ENCODE peak calls at places on chromosome 12, in six cellular contexts. One of them, this sample, is unnamed.

GRCh38 chr12:3550839-3551238 is 59.8 kb downstream of the PRMT8 start:
- DNase-seq in AG20443: no peak
- DNase-seq in nephron progenitor cell: no peak
- DNase-seq in NCI-H1694 treated with DMSO at 0.1 percent for 48 hours: no peak
- DNase-seq in effector memory CD8-positive, alpha-beta T cell: no peak
- DNase-seq in GM12891: no peak
- DNase-seq in this sample: no peak

GRCh38 chr12:28583771-28584261 is 393.6 kb downstream of the CCDC91 start:
- DNase-seq in AG20443: peak
- DNase-seq in nephron progenitor cell: no peak
- DNase-seq in NCI-H1694 treated with DMSO at 0.1 percent for 48 hours: no peak
- DNase-seq in effector memory CD8-positive, alpha-beta T cell: no peak
- DNase-seq in GM12891: no peak
- DNase-seq in this sample: no peak

GRCh38 chr12:57838594-57839302 is 7.8 kb downstream of the CTDSP2 start:
- DNase-seq in AG20443: no peak
- DNase-seq in nephron progenitor cell: no peak
- DNase-seq in NCI-H1694 treated with DMSO at 0.1 percent for 48 hours: no peak
- DNase-seq in effector memory CD8-positive, alpha-beta T cell: no peak
- DNase-seq in GM12891: no peak
- DNase-seq in this sample: no peak

GRCh38 chr12:98439471-98440164 is 75.8 kb upstream of the TMPO start:
- DNase-seq in AG20443: peak
- DNase-seq in nephron progenitor cell: no peak
- DNase-seq in NCI-H1694 treated with DMSO at 0.1 percent for 48 hours: no peak
- DNase-seq in effector memory CD8-positive, alpha-beta T cell: no peak
- DNase-seq in GM12891: no peak
- DNase-seq in this sample: no peak

GRCh38 chr12:65195387-65196055 is 26.1 kb downstream of the LEMD3 start:
- DNase-seq in AG20443: no peak
- DNase-seq in nephron progenitor cell: no peak
- DNase-seq in NCI-H1694 treated with DMSO at 0.1 percent for 48 hours: no peak
- DNase-seq in effector memory CD8-positive, alpha-beta T cell: no peak
- DNase-seq in GM12891: no peak
- DNase-seq in this sample: no peak

GRCh38 chr12:613996-614726 is 49.1 kb downstream of the NINJ2 start:
- DNase-seq in AG20443: no peak
- DNase-seq in nephron progenitor cell: no peak
- DNase-seq in NCI-H1694 treated with DMSO at 0.1 percent for 48 hours: peak
- DNase-seq in effector memory CD8-positive, alpha-beta T cell: no peak
- DNase-seq in GM12891: no peak
- DNase-seq in this sample: no peak

GRCh38 chr12:123973552-123974341 is 732 bp downstream of the ZNF664 start:
- DNase-seq in AG20443: peak
- DNase-seq in nephron progenitor cell: peak
- DNase-seq in NCI-H1694 treated with DMSO at 0.1 percent for 48 hours: no peak
- DNase-seq in effector memory CD8-positive, alpha-beta T cell: peak
- DNase-seq in GM12891: no peak
- DNase-seq in this sample: no peak

GRCh38 chr12:56684745-56685369 is 3.2 kb downstream of the PTGES3 start:
- DNase-seq in AG20443: no peak
- DNase-seq in nephron progenitor cell: no peak
- DNase-seq in NCI-H1694 treated with DMSO at 0.1 percent for 48 hours: no peak
- DNase-seq in effector memory CD8-positive, alpha-beta T cell: no peak
- DNase-seq in GM12891: no peak
- DNase-seq in this sample: no peak

GRCh38 chr12:132582058-132582420 is 28.3 kb downstream of the LRCOL1 start:
- DNase-seq in AG20443: no peak
- DNase-seq in nephron progenitor cell: peak
- DNase-seq in NCI-H1694 treated with DMSO at 0.1 percent for 48 hours: no peak
- DNase-seq in effector memory CD8-positive, alpha-beta T cell: no peak
- DNase-seq in GM12891: no peak
- DNase-seq in this sample: no peak

GRCh38 chr12:109020750-109021380 is at the start of gene SVOP:
- DNase-seq in AG20443: peak
- DNase-seq in nephron progenitor cell: peak
- DNase-seq in NCI-H1694 treated with DMSO at 0.1 percent for 48 hours: peak
- DNase-seq in effector memory CD8-positive, alpha-beta T cell: peak
- DNase-seq in GM12891: peak
- DNase-seq in this sample: peak

GRCh38 chr12:292186-292585 is 29.6 kb upstream of the SLC6A13 start:
- DNase-seq in AG20443: peak
- DNase-seq in nephron progenitor cell: no peak
- DNase-seq in NCI-H1694 treated with DMSO at 0.1 percent for 48 hours: no peak
- DNase-seq in effector memory CD8-positive, alpha-beta T cell: no peak
- DNase-seq in GM12891: no peak
- DNase-seq in this sample: no peak

GRCh38 chr12:69514111-69514510 is 43.9 kb downstream of the FRS2 start:
- DNase-seq in AG20443: no peak
- DNase-seq in nephron progenitor cell: no peak
- DNase-seq in NCI-H1694 treated with DMSO at 0.1 percent for 48 hours: peak
- DNase-seq in effector memory CD8-positive, alpha-beta T cell: no peak
- DNase-seq in GM12891: no peak
- DNase-seq in this sample: no peak

GRCh38 chr12:132481345-132481744 is 8.6 kb upstream of the FBRSL1 start:
- DNase-seq in AG20443: no peak
- DNase-seq in nephron progenitor cell: no peak
- DNase-seq in NCI-H1694 treated with DMSO at 0.1 percent for 48 hours: no peak
- DNase-seq in effector memory CD8-positive, alpha-beta T cell: no peak
- DNase-seq in GM12891: no peak
- DNase-seq in this sample: no peak

GRCh38 chr12:124774462-124775167 is 89.0 kb downstream of the SCARB1 start:
- DNase-seq in AG20443: peak
- DNase-seq in nephron progenitor cell: no peak
- DNase-seq in NCI-H1694 treated with DMSO at 0.1 percent for 48 hours: peak
- DNase-seq in effector memory CD8-positive, alpha-beta T cell: peak
- DNase-seq in GM12891: peak
- DNase-seq in this sample: peak

GRCh38 chr12:9617124-9617523 is 9.4 kb upstream of the KLRB1 start:
- DNase-seq in AG20443: no peak
- DNase-seq in nephron progenitor cell: no peak
- DNase-seq in NCI-H1694 treated with DMSO at 0.1 percent for 48 hours: no peak
- DNase-seq in effector memory CD8-positive, alpha-beta T cell: no peak
- DNase-seq in GM12891: no peak
- DNase-seq in this sample: no peak

GRCh38 chr12:94621662-94622359 is 28.5 kb downstream of the TMCC3 start:
- DNase-seq in AG20443: no peak
- DNase-seq in nephron progenitor cell: no peak
- DNase-seq in NCI-H1694 treated with DMSO at 0.1 percent for 48 hours: no peak
- DNase-seq in effector memory CD8-positive, alpha-beta T cell: peak
- DNase-seq in GM12891: peak
- DNase-seq in this sample: no peak

GRCh38 chr12:66552753-66553152 is 126.1 kb downstream of the GRIP1 start:
- DNase-seq in AG20443: no peak
- DNase-seq in nephron progenitor cell: no peak
- DNase-seq in NCI-H1694 treated with DMSO at 0.1 percent for 48 hours: no peak
- DNase-seq in effector memory CD8-positive, alpha-beta T cell: no peak
- DNase-seq in GM12891: no peak
- DNase-seq in this sample: no peak

GRCh38 chr12:26120561-26121274 is 4.1 kb downstream of the BHLHE41 start:
- DNase-seq in AG20443: no peak
- DNase-seq in nephron progenitor cell: no peak
- DNase-seq in NCI-H1694 treated with DMSO at 0.1 percent for 48 hours: no peak
- DNase-seq in effector memory CD8-positive, alpha-beta T cell: no peak
- DNase-seq in GM12891: no peak
- DNase-seq in this sample: no peak

GRCh38 chr12:31220633-31221565 is 105.1 kb downstream of the SINHCAF start:
- DNase-seq in AG20443: no peak
- DNase-seq in nephron progenitor cell: no peak
- DNase-seq in NCI-H1694 treated with DMSO at 0.1 percent for 48 hours: no peak
- DNase-seq in effector memory CD8-positive, alpha-beta T cell: no peak
- DNase-seq in GM12891: no peak
- DNase-seq in this sample: no peak

GRCh38 chr12:69481133-69481532 is 10.9 kb downstream of the FRS2 start:
- DNase-seq in AG20443: no peak
- DNase-seq in nephron progenitor cell: no peak
- DNase-seq in NCI-H1694 treated with DMSO at 0.1 percent for 48 hours: no peak
- DNase-seq in effector memory CD8-positive, alpha-beta T cell: no peak
- DNase-seq in GM12891: no peak
- DNase-seq in this sample: no peak

GRCh38 chr12:47742253-47742825 is 16.3 kb downstream of the RAPGEF3 start:
- DNase-seq in AG20443: peak
- DNase-seq in nephron progenitor cell: peak
- DNase-seq in NCI-H1694 treated with DMSO at 0.1 percent for 48 hours: no peak
- DNase-seq in effector memory CD8-positive, alpha-beta T cell: peak
- DNase-seq in GM12891: no peak
- DNase-seq in this sample: no peak

GRCh38 chr12:100741084-100741711 is 53.4 kb upstream of the ANO4 start:
- DNase-seq in AG20443: peak
- DNase-seq in nephron progenitor cell: no peak
- DNase-seq in NCI-H1694 treated with DMSO at 0.1 percent for 48 hours: peak
- DNase-seq in effector memory CD8-positive, alpha-beta T cell: no peak
- DNase-seq in GM12891: no peak
- DNase-seq in this sample: no peak

GRCh38 chr12:132907216-132907615 is 19.8 kb upstream of the CHFR start:
- DNase-seq in AG20443: peak
- DNase-seq in nephron progenitor cell: no peak
- DNase-seq in NCI-H1694 treated with DMSO at 0.1 percent for 48 hours: no peak
- DNase-seq in effector memory CD8-positive, alpha-beta T cell: no peak
- DNase-seq in GM12891: no peak
- DNase-seq in this sample: no peak

GRCh38 chr12:6604254-6605029 is 2.7 kb downstream of the CHD4 start:
- DNase-seq in AG20443: peak
- DNase-seq in nephron progenitor cell: no peak
- DNase-seq in NCI-H1694 treated with DMSO at 0.1 percent for 48 hours: no peak
- DNase-seq in effector memory CD8-positive, alpha-beta T cell: no peak
- DNase-seq in GM12891: no peak
- DNase-seq in this sample: no peak

GRCh38 chr12:10372534-10372931 is 17.3 kb downstream of the KLRK1 start:
- DNase-seq in AG20443: no peak
- DNase-seq in nephron progenitor cell: no peak
- DNase-seq in NCI-H1694 treated with DMSO at 0.1 percent for 48 hours: no peak
- DNase-seq in effector memory CD8-positive, alpha-beta T cell: no peak
- DNase-seq in GM12891: no peak
- DNase-seq in this sample: no peak

GRCh38 chr12:107242189-107242588 is 148.8 kb upstream of the CRY1 start:
- DNase-seq in AG20443: no peak
- DNase-seq in nephron progenitor cell: peak
- DNase-seq in NCI-H1694 treated with DMSO at 0.1 percent for 48 hours: no peak
- DNase-seq in effector memory CD8-positive, alpha-beta T cell: no peak
- DNase-seq in GM12891: no peak
- DNase-seq in this sample: no peak

GRCh38 chr12:75437564-75437963 is 43.0 kb upstream of the GLIPR1 start:
- DNase-seq in AG20443: no peak
- DNase-seq in nephron progenitor cell: no peak
- DNase-seq in NCI-H1694 treated with DMSO at 0.1 percent for 48 hours: no peak
- DNase-seq in effector memory CD8-positive, alpha-beta T cell: peak
- DNase-seq in GM12891: no peak
- DNase-seq in this sample: no peak

GRCh38 chr12:114916531-114916930 is 232.6 kb upstream of the TBX3 start:
- DNase-seq in AG20443: peak
- DNase-seq in nephron progenitor cell: no peak
- DNase-seq in NCI-H1694 treated with DMSO at 0.1 percent for 48 hours: no peak
- DNase-seq in effector memory CD8-positive, alpha-beta T cell: no peak
- DNase-seq in GM12891: no peak
- DNase-seq in this sample: no peak

GRCh38 chr12:5272061-5272820 is 159.7 kb upstream of the NTF3 start:
- DNase-seq in AG20443: no peak
- DNase-seq in nephron progenitor cell: no peak
- DNase-seq in NCI-H1694 treated with DMSO at 0.1 percent for 48 hours: no peak
- DNase-seq in effector memory CD8-positive, alpha-beta T cell: no peak
- DNase-seq in GM12891: no peak
- DNase-seq in this sample: no peak

GRCh38 chr12:116806845-116807440 is 68.8 kb downstream of the RNFT2 start:
- DNase-seq in AG20443: no peak
- DNase-seq in nephron progenitor cell: no peak
- DNase-seq in NCI-H1694 treated with DMSO at 0.1 percent for 48 hours: no peak
- DNase-seq in effector memory CD8-positive, alpha-beta T cell: no peak
- DNase-seq in GM12891: no peak
- DNase-seq in this sample: no peak

GRCh38 chr12:91651728-91652127 is 469.1 kb upstream of the DCN start:
- DNase-seq in AG20443: no peak
- DNase-seq in nephron progenitor cell: no peak
- DNase-seq in NCI-H1694 treated with DMSO at 0.1 percent for 48 hours: no peak
- DNase-seq in effector memory CD8-positive, alpha-beta T cell: no peak
- DNase-seq in GM12891: no peak
- DNase-seq in this sample: no peak

GRCh38 chr12:116037941-116038837 is 239.3 kb downstream of the MED13L start:
- DNase-seq in AG20443: peak
- DNase-seq in nephron progenitor cell: no peak
- DNase-seq in NCI-H1694 treated with DMSO at 0.1 percent for 48 hours: no peak
- DNase-seq in effector memory CD8-positive, alpha-beta T cell: no peak
- DNase-seq in GM12891: no peak
- DNase-seq in this sample: no peak

GRCh38 chr12:32765906-32766305 is 10.2 kb upstream of the YARS2 start:
- DNase-seq in AG20443: no peak
- DNase-seq in nephron progenitor cell: no peak
- DNase-seq in NCI-H1694 treated with DMSO at 0.1 percent for 48 hours: peak
- DNase-seq in effector memory CD8-positive, alpha-beta T cell: no peak
- DNase-seq in GM12891: no peak
- DNase-seq in this sample: peak